ENCODE peak calls at places on chromosomes 12 and 14, in six cellular contexts. K is activated CD4-positive, alpha-beta T cell treated with anti-CD3 and anti-CD28 coated beads, Interleukin-2, amount 10 ng/mL, durations not matched to agents 7 days and 5 days; P is RCC 7860; H is dorsolateral prefrontal cortex; C is HL-60; N is substantia nigra. J is an unnamed sample.

GRCh38 chr12:115155665-115156645 is 472.0 kb upstream of the TBX3 start:
- DNase-seq in K (no peak), P (peak), H (no peak), C (no peak), N (no peak), J (peak)

GRCh38 chr14:81519200-81519998 is 14.3 kb downstream of the SEL1L start:
- DNase-seq in K (peak), P (no peak), H (no peak), C (peak), N (no peak), J (no peak)

GRCh38 chr12:108214046-108214445 is 85.0 kb downstream of the WSCD2 start:
- DNase-seq in K (no peak), P (no peak), H (no peak), C (no peak), N (no peak), J (no peak)

GRCh38 chr12:57119294-57119693 is 8.1 kb upstream of the STAT6 start:
- DNase-seq in K (no peak), P (no peak), H (no peak), C (no peak), N (no peak), J (no peak)

GRCh38 chr12:7935773-7936581 is at the start of gene SLC2A3:
- DNase-seq in K (peak), P (peak), H (no peak), C (peak), N (no peak), J (peak)

GRCh38 chr12:57182918-57183575 is 33.5 kb upstream of the NXPH4 start:
- DNase-seq in K (peak), P (peak), H (peak), C (peak), N (peak), J (peak)

GRCh38 chr12:10027311-10028099 is 3.0 kb upstream of the CLEC9A start:
- DNase-seq in K (no peak), P (no peak), H (no peak), C (peak), N (no peak), J (no peak)

GRCh38 chr12:94404854-94405253 is 54.8 kb downstream of the CEP83 start:
- DNase-seq in K (no peak), P (no peak), H (no peak), C (no peak), N (no peak), J (no peak)

GRCh38 chr12:90211017-90211416 is 502.4 kb upstream of the ATP2B1 start:
- DNase-seq in K (no peak), P (peak), H (no peak), C (no peak), N (no peak), J (peak)

GRCh38 chr12:28065889-28066630 is 93.5 kb upstream of the PTHLH start:
- DNase-seq in K (no peak), P (no peak), H (no peak), C (no peak), N (no peak), J (no peak)

GRCh38 chr14:70856851-70857498 is 47.7 kb upstream of the MAP3K9 start:
- DNase-seq in K (no peak), P (peak), H (no peak), C (no peak), N (no peak), J (no peak)

GRCh38 chr12:1936406-1937320 is 18.2 kb upstream of the CACNA2D4 start:
- DNase-seq in K (no peak), P (peak), H (peak), C (no peak), N (peak), J (no peak)

GRCh38 chr14:49972199-49972671 is 79.4 kb downstream of the ARF6 start:
- DNase-seq in K (no peak), P (no peak), H (no peak), C (peak), N (no peak), J (no peak)

GRCh38 chr14:39946796-39947195 is 514.6 kb upstream of the FBXO33 start:
- DNase-seq in K (no peak), P (peak), H (no peak), C (no peak), N (no peak), J (peak)

GRCh38 chr12:29131539-29131938 is 17.5 kb upstream of the FAR2 start:
- DNase-seq in K (no peak), P (no peak), H (no peak), C (peak), N (no peak), J (no peak)

GRCh38 chr12:119354187-119354586 is 19.7 kb downstream of the CCDC60 start:
- DNase-seq in K (no peak), P (no peak), H (no peak), C (no peak), N (no peak), J (no peak)

GRCh38 chr12:76375470-76375869 is 27.3 kb upstream of the BBS10 start:
- DNase-seq in K (no peak), P (peak), H (no peak), C (no peak), N (no peak), J (peak)

GRCh38 chr14:36258241-36258640 is 62.2 kb downstream of the MBIP start:
- DNase-seq in K (no peak), P (no peak), H (no peak), C (no peak), N (no peak), J (no peak)

GRCh38 chr12:121799842-121800693 is 3.7 kb upstream of the SETD1B start:
- DNase-seq in K (peak), P (peak), H (peak), C (no peak), N (peak), J (peak)

GRCh38 chr14:91545946-91546716 is 36.0 kb upstream of the PPP4R3A start:
- DNase-seq in K (no peak), P (no peak), H (no peak), C (no peak), N (no peak), J (no peak)

GRCh38 chr12:14066021-14066420 is 84.6 kb upstream of the GRIN2B start:
- DNase-seq in K (no peak), P (peak), H (no peak), C (no peak), N (no peak), J (no peak)